ENCODE peak calls at places on chromosomes 16 and 17, in five cellular contexts. One of them, this sample, is unnamed.

GRCh38 chr16:81384006-81384405 is 60.6 kb upstream of the CMIP start:
- DNase-seq in H1: no peak
- DNase-seq in HCT116: no peak
- DNase-seq in SK-N-SH: no peak
- DNase-seq in K562: no peak
- DNase-seq in this sample: no peak

GRCh38 chr17:78144736-78145641 is 1.2 kb upstream of the C17orf99 start:
- DNase-seq in H1: no peak
- DNase-seq in HCT116: no peak
- DNase-seq in SK-N-SH: no peak
- DNase-seq in K562: no peak
- DNase-seq in this sample: peak; percentile 97

GRCh38 chr17:9575381-9576072 is at the start of gene STX8:
- DNase-seq in H1: peak; percentile 92
- DNase-seq in HCT116: peak; percentile 74
- DNase-seq in SK-N-SH: peak; percentile 86
- DNase-seq in K562: peak; percentile 85
- DNase-seq in this sample: peak; percentile 85

GRCh38 chr16:31005350-31006085 is 4.9 kb downstream of the STX1B start:
- DNase-seq in H1: no peak
- DNase-seq in HCT116: no peak
- DNase-seq in SK-N-SH: peak; percentile 4
- DNase-seq in K562: no peak
- DNase-seq in this sample: no peak

GRCh38 chr16:57316390-57317017 is 32.0 kb upstream of the PLLP start:
- DNase-seq in H1: peak; percentile 23
- DNase-seq in HCT116: peak; percentile 75
- DNase-seq in SK-N-SH: no peak
- DNase-seq in K562: no peak
- DNase-seq in this sample: no peak

GRCh38 chr16:3456374-3456773 is 12.9 kb downstream of the NAA60 start:
- DNase-seq in H1: no peak
- DNase-seq in HCT116: no peak
- DNase-seq in SK-N-SH: no peak
- DNase-seq in K562: no peak
- DNase-seq in this sample: no peak

GRCh38 chr16:54355251-54355650 is 68.7 kb upstream of the IRX3 start:
- DNase-seq in H1: no peak
- DNase-seq in HCT116: no peak
- DNase-seq in SK-N-SH: no peak
- DNase-seq in K562: no peak
- DNase-seq in this sample: no peak

GRCh38 chr16:72501739-72502653 is 330.0 kb upstream of the PMFBP1 start:
- DNase-seq in H1: peak; percentile 68
- DNase-seq in HCT116: peak; percentile 56
- DNase-seq in SK-N-SH: peak; percentile 75
- DNase-seq in K562: peak; percentile 73
- DNase-seq in this sample: peak; percentile 77

GRCh38 chr17:21228111-21228510 is 14.2 kb upstream of the TMEM11 start:
- DNase-seq in H1: no peak
- DNase-seq in HCT116: no peak
- DNase-seq in SK-N-SH: no peak
- DNase-seq in K562: no peak
- DNase-seq in this sample: peak; percentile 13

GRCh38 chr16:89823087-89823823 is 5.0 kb upstream of the SPIRE2 start:
- DNase-seq in H1: peak; percentile 59
- DNase-seq in HCT116: no peak
- DNase-seq in SK-N-SH: no peak
- DNase-seq in K562: no peak
- DNase-seq in this sample: no peak

GRCh38 chr17:17041018-17041521 is 1.2 kb upstream of the MPRIP start:
- DNase-seq in H1: no peak
- DNase-seq in HCT116: no peak
- DNase-seq in SK-N-SH: no peak
- DNase-seq in K562: peak; percentile 51
- DNase-seq in this sample: no peak

GRCh38 chr16:50178397-50179018 is 25.4 kb downstream of the TENT4B start:
- DNase-seq in H1: no peak
- DNase-seq in HCT116: no peak
- DNase-seq in SK-N-SH: no peak
- DNase-seq in K562: no peak
- DNase-seq in this sample: no peak

GRCh38 chr16:1223355-1224214 is 1.5 kb downstream of the TPSG1 start:
- DNase-seq in H1: no peak
- DNase-seq in HCT116: no peak
- DNase-seq in SK-N-SH: no peak
- DNase-seq in K562: no peak
- DNase-seq in this sample: no peak

GRCh38 chr16:19389246-19389645 is 28.4 kb upstream of the TMC5 start:
- DNase-seq in H1: peak; percentile 88
- DNase-seq in HCT116: no peak
- DNase-seq in SK-N-SH: peak; percentile 60
- DNase-seq in K562: peak; percentile 74
- DNase-seq in this sample: peak; percentile 82

GRCh38 chr16:66278111-66278531 is 88.4 kb upstream of the CDH5 start:
- DNase-seq in H1: no peak
- DNase-seq in HCT116: no peak
- DNase-seq in SK-N-SH: no peak
- DNase-seq in K562: no peak
- DNase-seq in this sample: no peak

GRCh38 chr17:1344521-1344920 is 55.5 kb downstream of the YWHAE start:
- DNase-seq in H1: no peak
- DNase-seq in HCT116: no peak
- DNase-seq in SK-N-SH: no peak
- DNase-seq in K562: no peak
- DNase-seq in this sample: no peak

GRCh38 chr17:40321502-40322416 is 12.8 kb downstream of the RARA start:
- DNase-seq in H1: no peak
- DNase-seq in HCT116: no peak
- DNase-seq in SK-N-SH: no peak
- DNase-seq in K562: peak; percentile 42
- DNase-seq in this sample: no peak

GRCh38 chr17:81322271-81323082 is 27.4 kb upstream of the SLC38A10 start:
- DNase-seq in H1: peak; percentile 71
- DNase-seq in HCT116: peak; percentile 70
- DNase-seq in SK-N-SH: peak; percentile 94
- DNase-seq in K562: peak; percentile 85
- DNase-seq in this sample: peak; percentile 62

GRCh38 chr16:50193594-50193993 is 40.5 kb downstream of the TENT4B start:
- DNase-seq in H1: no peak
- DNase-seq in HCT116: no peak
- DNase-seq in SK-N-SH: no peak
- DNase-seq in K562: no peak
- DNase-seq in this sample: no peak

GRCh38 chr17:61490540-61490975 is 38.3 kb downstream of the TBX4 start:
- DNase-seq in H1: no peak
- DNase-seq in HCT116: no peak
- DNase-seq in SK-N-SH: no peak
- DNase-seq in K562: no peak
- DNase-seq in this sample: no peak

GRCh38 chr17:48194097-48194550 is 86.6 kb downstream of the SNX11 start:
- DNase-seq in H1: no peak
- DNase-seq in HCT116: peak; percentile 89
- DNase-seq in SK-N-SH: no peak
- DNase-seq in K562: no peak
- DNase-seq in this sample: no peak

GRCh38 chr17:78904371-78904770 is 1.4 kb upstream of the CEP295NL start:
- DNase-seq in H1: no peak
- DNase-seq in HCT116: no peak
- DNase-seq in SK-N-SH: no peak
- DNase-seq in K562: no peak
- DNase-seq in this sample: no peak

GRCh38 chr17:13626703-13627102 is 25.0 kb upstream of the HS3ST3A1 start:
- DNase-seq in H1: no peak
- DNase-seq in HCT116: peak; percentile 3
- DNase-seq in SK-N-SH: no peak
- DNase-seq in K562: no peak
- DNase-seq in this sample: no peak

GRCh38 chr16:81599034-81599744 is 154.6 kb downstream of the CMIP start:
- DNase-seq in H1: no peak
- DNase-seq in HCT116: no peak
- DNase-seq in SK-N-SH: no peak
- DNase-seq in K562: no peak
- DNase-seq in this sample: peak; percentile 81

GRCh38 chr16:73170587-73170986 is 122.7 kb upstream of the ZFHX3 start:
- DNase-seq in H1: no peak
- DNase-seq in HCT116: no peak
- DNase-seq in SK-N-SH: peak; percentile 53
- DNase-seq in K562: no peak
- DNase-seq in this sample: peak; percentile 13

GRCh38 chr16:12208341-12209035 is 232.0 kb downstream of the SNX29 start:
- DNase-seq in H1: no peak
- DNase-seq in HCT116: no peak
- DNase-seq in SK-N-SH: no peak
- DNase-seq in K562: no peak
- DNase-seq in this sample: no peak

GRCh38 chr16:11094838-11095565 is 150.6 kb downstream of the CLEC16A start:
- DNase-seq in H1: no peak
- DNase-seq in HCT116: no peak
- DNase-seq in SK-N-SH: no peak
- DNase-seq in K562: no peak
- DNase-seq in this sample: no peak

GRCh38 chr17:44981221-44981968 is 13.3 kb upstream of the C1QL1 start:
- DNase-seq in H1: no peak
- DNase-seq in HCT116: no peak
- DNase-seq in SK-N-SH: no peak
- DNase-seq in K562: no peak
- DNase-seq in this sample: peak; percentile 66

GRCh38 chr17:77323413-77324171 is 182.8 kb downstream of the SEC14L1 start:
- DNase-seq in H1: peak; percentile 43
- DNase-seq in HCT116: no peak
- DNase-seq in SK-N-SH: peak; percentile 61
- DNase-seq in K562: peak; percentile 76
- DNase-seq in this sample: no peak

GRCh38 chr17:67035131-67036083 is 8.9 kb upstream of the CACNG1 start:
- DNase-seq in H1: no peak
- DNase-seq in HCT116: no peak
- DNase-seq in SK-N-SH: no peak
- DNase-seq in K562: no peak
- DNase-seq in this sample: no peak

GRCh38 chr17:46026045-46026814 is 27.2 kb downstream of the STH start:
- DNase-seq in H1: no peak
- DNase-seq in HCT116: no peak
- DNase-seq in SK-N-SH: no peak
- DNase-seq in K562: no peak
- DNase-seq in this sample: no peak
- TF ChIP-seq JUND in H1: no peak
- TF ChIP-seq JUND in HCT116: no peak
- TF ChIP-seq JUND in SK-N-SH: no peak
- TF ChIP-seq JUND in K562: no peak
- TF ChIP-seq JUND in this sample: no peak

GRCh38 chr17:30520882-30521281 is 43.7 kb downstream of the GOSR1 start:
- DNase-seq in H1: no peak
- DNase-seq in HCT116: no peak
- DNase-seq in SK-N-SH: no peak
- DNase-seq in K562: no peak
- DNase-seq in this sample: no peak

GRCh38 chr17:30519166-30519565 is 42.0 kb downstream of the GOSR1 start:
- DNase-seq in H1: no peak
- DNase-seq in HCT116: no peak
- DNase-seq in SK-N-SH: no peak
- DNase-seq in K562: no peak
- DNase-seq in this sample: no peak

GRCh38 chr17:30517786-30518185 is 40.6 kb downstream of the GOSR1 start:
- DNase-seq in H1: no peak
- DNase-seq in HCT116: no peak
- DNase-seq in SK-N-SH: no peak
- DNase-seq in K562: no peak
- DNase-seq in this sample: no peak

GRCh38 chr17:30520436-30520835 is 43.2 kb downstream of the GOSR1 start:
- DNase-seq in H1: no peak
- DNase-seq in HCT116: no peak
- DNase-seq in SK-N-SH: no peak
- DNase-seq in K562: no peak
- DNase-seq in this sample: no peak

GRCh38 chr17:30519707-30520106 is 42.5 kb downstream of the GOSR1 start:
- DNase-seq in H1: no peak
- DNase-seq in HCT116: no peak
- DNase-seq in SK-N-SH: no peak
- DNase-seq in K562: no peak
- DNase-seq in this sample: no peak
- TF ChIP-seq JUND in H1: no peak
- TF ChIP-seq JUND in HCT116: no peak
- TF ChIP-seq JUND in SK-N-SH: peak; percentile 66
- TF ChIP-seq JUND in K562: no peak
- TF ChIP-seq JUND in this sample: no peak

DNA sequence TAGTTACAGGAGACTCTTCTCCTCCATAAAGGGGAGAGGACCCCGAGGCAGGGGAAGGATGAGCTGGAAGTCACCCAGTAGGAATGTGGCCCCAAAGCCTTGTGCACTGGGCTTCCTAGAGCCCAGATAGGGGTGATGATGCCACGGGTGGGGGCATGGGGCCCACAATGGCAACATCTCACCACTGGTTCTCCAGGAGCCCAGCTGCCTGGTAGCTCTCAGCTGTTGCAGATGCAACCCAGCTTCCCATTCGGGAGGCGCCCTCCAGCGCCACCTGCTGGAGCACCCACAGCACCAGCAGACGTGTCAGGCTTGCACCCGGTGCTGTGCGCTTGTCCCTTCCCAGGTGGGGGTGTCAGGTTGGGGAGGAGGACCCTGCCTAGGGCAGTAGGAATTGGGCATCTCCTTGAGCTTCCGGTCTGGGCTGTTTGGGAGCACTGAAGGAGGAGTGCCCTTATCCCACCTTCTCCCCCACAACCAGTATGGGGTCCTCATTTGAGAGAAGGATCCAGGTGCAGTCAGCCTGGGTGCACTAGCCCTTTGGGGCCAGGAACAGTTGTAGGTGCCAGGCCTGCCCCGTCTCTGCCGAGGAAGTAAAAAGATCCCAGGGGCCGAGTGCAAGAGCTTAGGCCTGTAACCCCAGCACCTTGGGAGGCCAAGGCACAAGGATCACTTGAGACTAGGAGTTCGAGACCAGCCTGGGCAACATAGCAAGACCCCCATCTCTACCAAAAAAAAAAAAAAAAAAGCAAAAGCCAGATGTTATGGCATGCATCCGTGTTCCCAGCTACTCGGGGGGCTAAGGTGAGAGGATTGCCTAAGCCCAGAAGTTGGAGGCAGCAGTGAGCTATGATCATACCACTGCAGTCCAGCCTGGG is 14.4 kb downstream of the CDIPT start:
- DNase-seq in H1: peak; percentile 90
- DNase-seq in HCT116: peak; percentile 44
- DNase-seq in SK-N-SH: peak; percentile 83
- DNase-seq in K562: peak; percentile 84
- DNase-seq in this sample: peak; percentile 77
- TF ChIP-seq JUND in H1: no peak
- TF ChIP-seq JUND in HCT116: no peak
- TF ChIP-seq JUND in SK-N-SH: no peak
- TF ChIP-seq JUND in K562: peak; percentile 44
- TF ChIP-seq JUND in this sample: no peak

DNA sequence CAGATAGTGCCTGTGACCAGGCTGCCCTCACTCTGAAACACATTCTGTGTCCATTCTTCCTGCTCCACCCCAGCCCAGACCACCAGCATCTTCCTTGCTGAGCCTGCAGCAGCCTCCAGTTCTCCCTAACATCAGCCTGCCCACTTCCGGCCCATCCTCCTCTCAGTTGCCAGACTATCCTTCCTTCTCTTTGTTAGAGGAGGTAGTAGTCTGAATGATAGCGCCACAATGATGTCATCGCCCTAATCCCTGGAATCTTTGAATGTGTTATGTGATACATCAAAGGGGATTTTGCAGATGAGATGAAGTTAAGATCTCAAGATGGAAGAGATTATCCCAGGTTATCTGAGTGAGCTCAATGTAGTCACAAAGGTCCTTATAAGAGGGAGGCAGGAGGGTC is 3.2 kb upstream of the ZDHHC1 start:
- DNase-seq in H1: no peak
- DNase-seq in HCT116: no peak
- DNase-seq in SK-N-SH: no peak
- DNase-seq in K562: no peak
- DNase-seq in this sample: no peak
- TF ChIP-seq JUND in H1: no peak
- TF ChIP-seq JUND in HCT116: no peak
- TF ChIP-seq JUND in SK-N-SH: no peak
- TF ChIP-seq JUND in K562: no peak
- TF ChIP-seq JUND in this sample: no peak

This sample was measured in T47D.